ENCODE peak calls at places on chromosomes 3 and 15, in ten cellular contexts. P is activated T-helper 9 cell treated with anti-CD3 and anti-CD28 coated beads, Interleukin-2, amount 50 U/mL, for 16 hours; B is heart left ventricle; H is T follicular helper cell; E is ovary; O is stimulated activated CD4-positive, alpha-beta T cell treated with anti-CD3 and anti-CD28 coated beads, Interleukin-1b, Interleukin-23, amount 100 ng/mL, for 1 hour; G is stomach; V is neural crest cell; Z is NCI-H1092; R is activated T-helper 1 cell treated with anti-CD3 and anti-CD28 coated beads, Interleukin-2, amount 50 U/mL, for 16 hours. W is an unnamed sample.

GRCh38 chr15:69585937-69586336 is 133.3 kb downstream of the RPLP1 start:
- DNase-seq in P (no peak), B (no peak), H (no peak), E (no peak), O (no peak), G (no peak), V (no peak), Z (no peak), R (no peak), W (no peak)

GRCh38 chr15:51099185-51099584 is 4.5 kb upstream of the TNFAIP8L3 start:
- DNase-seq in P (no peak), B (no peak), H (no peak), E (no peak), O (no peak), G (no peak), V (no peak), Z (no peak), R (no peak), W (no peak)

GRCh38 chr3:22089284-22089683 is 338.3 kb upstream of the ZNF385D start:
- DNase-seq in P (no peak), B (no peak), H (no peak), E (no peak), O (no peak), G (no peak), V (no peak), Z (no peak), R (no peak), W (no peak)

GRCh38 chr3:31802981-31803380 is 178.1 kb downstream of the OSBPL10 start:
- DNase-seq in P (no peak), B (no peak), H (no peak), E (no peak), O (no peak), G (no peak), V (no peak), Z (no peak), R (no peak), W (no peak)

GRCh38 chr3:37556789-37557301 is 304.8 kb upstream of the CTDSPL start:
- DNase-seq in P (no peak), B (no peak), H (no peak), E (no peak), O (no peak), G (no peak), V (no peak), Z (no peak), R (no peak), W (no peak)

GRCh38 chr3:112967828-112968227 is 7.1 kb downstream of the CD200R1 start:
- DNase-seq in P (no peak), B (no peak), H (no peak), E (no peak), O (no peak), G (no peak), V (no peak), Z (no peak), R (no peak), W (no peak)

GRCh38 chr3:122824465-122825379 is 29.9 kb downstream of the SLC49A4 start:
- DNase-seq in P (no peak), B (no peak), H (no peak), E (no peak), O (no peak), G (no peak), V (no peak), Z (no peak), R (no peak), W (no peak)

GRCh38 chr15:59556405-59556804 is 55.2 kb upstream of the GCNT3 start:
- DNase-seq in P (no peak), B (no peak), H (no peak), E (no peak), O (no peak), G (no peak), V (no peak), Z (no peak), R (no peak), W (no peak)

GRCh38 chr15:67917037-67917436 is 77.2 kb upstream of the RNU6-1 start:
- DNase-seq in P (no peak), B (peak; percentile 86), H (no peak), E (no peak), O (no peak), G (no peak), V (no peak), Z (no peak), R (no peak), W (no peak)

GRCh38 chr3:154105218-154105975 is 15.8 kb upstream of the ARHGEF26 start:
- DNase-seq in P (no peak), B (no peak), H (no peak), E (no peak), O (no peak), G (no peak), V (no peak), Z (no peak), R (no peak), W (no peak)

GRCh38 chr3:10344147-10344943 is 23.4 kb upstream of the SEC13 start:
- DNase-seq in P (peak; percentile 40), B (no peak), H (peak; percentile 36), E (no peak), O (peak; percentile 19), G (peak; percentile 50), V (peak; percentile 70), Z (peak; percentile 3), R (peak; percentile 35), W (no peak)

GRCh38 chr3:197466586-197467399 is 89.0 kb downstream of the BDH1 start:
- DNase-seq in P (no peak), B (no peak), H (no peak), E (no peak), O (no peak), G (no peak), V (no peak), Z (no peak), R (no peak), W (no peak)

GRCh38 chr15:98927057-98927456 is 80.5 kb downstream of the PGPEP1L start:
- DNase-seq in P (no peak), B (no peak), H (no peak), E (no peak), O (no peak), G (no peak), V (no peak), Z (no peak), R (no peak), W (no peak)

GRCh38 chr15:89461386-89461785 is 35.0 kb downstream of the RHCG start:
- DNase-seq in P (no peak), B (no peak), H (no peak), E (no peak), O (no peak), G (no peak), V (no peak), Z (no peak), R (no peak), W (no peak)

GRCh38 chr15:31263751-31264533 is 62.7 kb upstream of the KLF13 start:
- DNase-seq in P (peak; percentile 58), B (peak; percentile 62), H (peak; percentile 63), E (peak; percentile 32), O (peak; percentile 58), G (peak; percentile 89), V (no peak), Z (peak; percentile 64), R (peak; percentile 50), W (peak; percentile 87)

GRCh38 chr15:101070502-101071273 is 151.5 kb downstream of the LRRK1 start:
- DNase-seq in P (no peak), B (peak; percentile 43), H (no peak), E (no peak), O (no peak), G (no peak), V (no peak), Z (no peak), R (no peak), W (no peak)

GRCh38 chr3:71488882-71489281 is 94.6 kb downstream of the FOXP1 start:
- DNase-seq in P (no peak), B (no peak), H (no peak), E (no peak), O (no peak), G (no peak), V (no peak), Z (no peak), R (no peak), W (no peak)

GRCh38 chr15:25943831-25944230 is 80.7 kb upstream of the ATP10A start:
- DNase-seq in P (no peak), B (no peak), H (no peak), E (no peak), O (no peak), G (no peak), V (no peak), Z (no peak), R (no peak), W (no peak)

GRCh38 chr3:14410501-14411165 is 8.2 kb downstream of the SLC6A6 start:
- DNase-seq in P (no peak), B (peak; percentile 62), H (no peak), E (no peak), O (no peak), G (peak; percentile 58), V (no peak), Z (no peak), R (no peak), W (no peak)

GRCh38 chr3:17151598-17152373 is 267.0 kb downstream of the PLCL2 start:
- DNase-seq in P (peak; percentile 76), B (no peak), H (peak; percentile 32), E (no peak), O (peak; percentile 23), G (peak; percentile 36), V (no peak), Z (no peak), R (peak; percentile 73), W (no peak)

GRCh38 chr3:73037369-73037699 is 24.1 kb upstream of the EBLN2 start:
- DNase-seq in P (no peak), B (no peak), H (no peak), E (no peak), O (no peak), G (no peak), V (no peak), Z (no peak), R (no peak), W (no peak)

GRCh38 chr3:181313379-181313778 is 323.8 kb upstream of the DNAJC19 start:
- DNase-seq in P (no peak), B (no peak), H (no peak), E (no peak), O (no peak), G (no peak), V (no peak), Z (peak; percentile 48), R (no peak), W (no peak)

GRCh38 chr3:45816544-45816943 is 20.2 kb upstream of the SLC6A20 start:
- DNase-seq in P (no peak), B (peak; percentile 41), H (no peak), E (no peak), O (no peak), G (no peak), V (no peak), Z (no peak), R (no peak), W (no peak)

GRCh38 chr3:193225726-193226125 is 15.3 kb upstream of the PLAAT1 start:
- DNase-seq in P (no peak), B (no peak), H (no peak), E (no peak), O (no peak), G (no peak), V (no peak), Z (no peak), R (no peak), W (no peak)

GRCh38 chr3:57145852-57146251 is 19.3 kb downstream of the IL17RD start:
- DNase-seq in P (no peak), B (no peak), H (no peak), E (no peak), O (no peak), G (no peak), V (no peak), Z (no peak), R (no peak), W (no peak)

GRCh38 chr15:79073336-79073735 is 17.2 kb downstream of the RASGRF1 start:
- DNase-seq in P (no peak), B (no peak), H (no peak), E (no peak), O (no peak), G (no peak), V (no peak), Z (no peak), R (no peak), W (no peak)

GRCh38 chr15:74768771-74769342 is 13.0 kb upstream of the CSK start:
- DNase-seq in P (peak; percentile 48), B (peak; percentile 68), H (peak; percentile 53), E (peak; percentile 69), O (no peak), G (peak; percentile 75), V (peak; percentile 66), Z (peak; percentile 18), R (no peak), W (no peak)